ENCODE peak calls at places on chromosome 5, in four cellular contexts. One of them, this sample, is unnamed.
A peak's percentile ranks its signal among the peaks of the same experiment; 100 is the strongest.

GRCh38 chr5:58149345-58149744 is 310.5 kb downstream of the PLK2 start:
- DNase-seq in adipocyte: peak; percentile 15
- DNase-seq in CD8-positive, alpha-beta T cell: no peak
- DNase-seq in right lobe of liver: no peak
- DNase-seq in this sample: peak; percentile 81

GRCh38 chr5:15929616-15930303 is 249.8 kb downstream of the MARCHF11 start:
- DNase-seq in adipocyte: peak; percentile 66
- DNase-seq in right lobe of liver: no peak
- DNase-seq in CD8-positive, alpha-beta T cell: no peak
- DNase-seq in this sample: no peak

GRCh38 chr5:109825450-109825849 is 135.7 kb downstream of the MAN2A1 start:
- DNase-seq in CD8-positive, alpha-beta T cell: no peak
- DNase-seq in adipocyte: peak; percentile 24
- DNase-seq in right lobe of liver: no peak
- DNase-seq in this sample: no peak

GRCh38 chr5:120507826-120508463 is 43.8 kb downstream of the PRR16 start:
- DNase-seq in right lobe of liver: no peak
- DNase-seq in adipocyte: peak; percentile 69
- DNase-seq in CD8-positive, alpha-beta T cell: no peak
- DNase-seq in this sample: no peak

GRCh38 chr5:134817006-134817405 is 28.8 kb upstream of the C5orf24 start:
- DNase-seq in CD8-positive, alpha-beta T cell: no peak
- DNase-seq in right lobe of liver: no peak
- DNase-seq in adipocyte: no peak
- DNase-seq in this sample: no peak

GRCh38 chr5:912356-913091 is 19.8 kb downstream of the TRIP13 start:
- DNase-seq in adipocyte: no peak
- DNase-seq in right lobe of liver: no peak
- DNase-seq in CD8-positive, alpha-beta T cell: peak; percentile 81
- DNase-seq in this sample: peak; percentile 99

GRCh38 chr5:147935032-147935431 is 28.7 kb upstream of the C5orf46 start:
- DNase-seq in right lobe of liver: no peak
- DNase-seq in CD8-positive, alpha-beta T cell: no peak
- DNase-seq in adipocyte: peak; percentile 83
- DNase-seq in this sample: peak; percentile 69

GRCh38 chr5:32388429-32389111 is 56.0 kb downstream of the ZFR start:
- DNase-seq in CD8-positive, alpha-beta T cell: no peak
- DNase-seq in right lobe of liver: no peak
- DNase-seq in adipocyte: peak; percentile 43
- DNase-seq in this sample: peak; percentile 8

GRCh38 chr5:60102961-60103683 is 209.6 kb upstream of the PDE4D start:
- DNase-seq in CD8-positive, alpha-beta T cell: no peak
- DNase-seq in right lobe of liver: no peak
- DNase-seq in adipocyte: peak; percentile 77
- DNase-seq in this sample: peak; percentile 26

GRCh38 chr5:57735754-57736153 is 253.1 kb upstream of the ACTBL2 start:
- DNase-seq in CD8-positive, alpha-beta T cell: no peak
- DNase-seq in adipocyte: peak; percentile 84
- DNase-seq in right lobe of liver: no peak
- DNase-seq in this sample: peak; percentile 89

GRCh38 chr5:176577312-176578176 is 28.4 kb downstream of the CDHR2 start:
- DNase-seq in CD8-positive, alpha-beta T cell: no peak
- DNase-seq in right lobe of liver: no peak
- DNase-seq in adipocyte: no peak
- DNase-seq in this sample: no peak

GRCh38 chr5:909994-910768 is 17.5 kb downstream of the TRIP13 start:
- DNase-seq in right lobe of liver: no peak
- DNase-seq in adipocyte: no peak
- DNase-seq in CD8-positive, alpha-beta T cell: no peak
- DNase-seq in this sample: no peak

GRCh38 chr5:3161672-3162071 is 410.2 kb upstream of the IRX2 start:
- DNase-seq in right lobe of liver: no peak
- DNase-seq in adipocyte: no peak
- DNase-seq in CD8-positive, alpha-beta T cell: no peak
- DNase-seq in this sample: no peak

GRCh38 chr5:173324115-173325001 is 3.9 kb downstream of the STC2 start:
- DNase-seq in adipocyte: peak; percentile 87
- DNase-seq in CD8-positive, alpha-beta T cell: no peak
- DNase-seq in right lobe of liver: peak; percentile 59
- DNase-seq in this sample: no peak

GRCh38 chr5:173326501-173326960 is 1.7 kb downstream of the STC2 start:
- DNase-seq in right lobe of liver: no peak
- DNase-seq in CD8-positive, alpha-beta T cell: no peak
- DNase-seq in adipocyte: peak; percentile 92
- DNase-seq in this sample: no peak

GRCh38 chr5:173323121-173323798 is 5.0 kb downstream of the STC2 start:
- DNase-seq in adipocyte: no peak
- DNase-seq in right lobe of liver: no peak
- DNase-seq in CD8-positive, alpha-beta T cell: no peak
- DNase-seq in this sample: no peak

GRCh38 chr5:173323799-173324114 is 4.5 kb downstream of the STC2 start:
- DNase-seq in adipocyte: no peak
- DNase-seq in CD8-positive, alpha-beta T cell: no peak
- DNase-seq in right lobe of liver: no peak
- DNase-seq in this sample: no peak

GRCh38 chr5:173325091-173325698 is 3.0 kb downstream of the STC2 start:
- DNase-seq in adipocyte: no peak
- DNase-seq in CD8-positive, alpha-beta T cell: no peak
- DNase-seq in right lobe of liver: no peak
- DNase-seq in this sample: no peak
- H3K4me1 ChIP-seq in adipocyte: peaks cover 65% of the 10 kb centered on the region
- H3K4me1 ChIP-seq in CD8-positive, alpha-beta T cell: no peaks in the 10 kb centered on the region
- H3K4me1 ChIP-seq in right lobe of liver: peaks cover 6% of the 10 kb centered on the region
- H3K4me1 ChIP-seq in this sample: peaks cover 32% of the 10 kb centered on the region

GRCh38 chr5:80243567-80243966 is 12.3 kb downstream of the SERINC5 start:
- DNase-seq in right lobe of liver: no peak
- DNase-seq in adipocyte: no peak
- DNase-seq in CD8-positive, alpha-beta T cell: no peak
- DNase-seq in this sample: no peak
- H3K4me1 ChIP-seq in right lobe of liver: no peaks in the 10 kb centered on the region
- H3K4me1 ChIP-seq in adipocyte: peaks cover 36% of the 10 kb centered on the region
- H3K4me1 ChIP-seq in CD8-positive, alpha-beta T cell: peaks cover 64% of the 10 kb centered on the region
- H3K4me1 ChIP-seq in this sample: peaks cover 30% of the 10 kb centered on the region

GRCh38 chr5:126523818-126524522 is 71.0 kb downstream of the ALDH7A1 start:
- DNase-seq in right lobe of liver: no peak
- DNase-seq in CD8-positive, alpha-beta T cell: no peak
- DNase-seq in adipocyte: peak; percentile 43
- DNase-seq in this sample: no peak
- H3K4me1 ChIP-seq in right lobe of liver: no peaks in the 10 kb centered on the region
- H3K4me1 ChIP-seq in CD8-positive, alpha-beta T cell: no peaks in the 10 kb centered on the region
- H3K4me1 ChIP-seq in adipocyte: peaks cover 45% of the 10 kb centered on the region
- H3K4me1 ChIP-seq in this sample: peaks cover 21% of the 10 kb centered on the region

DNA sequence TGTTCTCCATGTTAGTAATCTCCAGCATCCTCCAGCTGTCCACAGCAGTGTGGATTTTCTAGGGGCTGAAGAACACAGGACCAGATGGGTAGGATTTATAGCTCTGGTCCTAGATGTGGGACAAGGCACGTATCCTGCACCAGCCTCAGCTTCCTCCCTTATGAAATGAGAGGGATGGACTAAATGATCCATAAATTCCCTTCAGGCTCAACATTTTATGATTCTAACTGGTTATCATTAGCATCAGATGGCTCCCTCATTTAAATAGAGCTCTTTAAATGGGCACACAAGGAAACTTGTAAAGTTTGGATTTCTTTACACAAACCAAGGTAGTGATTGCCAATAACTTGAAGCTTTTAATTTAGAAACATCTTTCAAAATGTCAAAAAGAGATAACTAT is 97.7 kb downstream of the ESM1 start:
- DNase-seq in CD8-positive, alpha-beta T cell: no peak
- DNase-seq in right lobe of liver: no peak
- DNase-seq in adipocyte: no peak
- DNase-seq in this sample: no peak
- H3K4me1 ChIP-seq in CD8-positive, alpha-beta T cell: no peaks in the 10 kb centered on the region
- H3K4me1 ChIP-seq in right lobe of liver: no peaks in the 10 kb centered on the region
- H3K4me1 ChIP-seq in adipocyte: peaks cover 12% of the 10 kb centered on the region
- H3K4me1 ChIP-seq in this sample: peaks cover 19% of the 10 kb centered on the region

GRCh38 chr5:35855221-35855620 is 1.5 kb upstream of the IL7R start:
- DNase-seq in CD8-positive, alpha-beta T cell: no peak
- DNase-seq in adipocyte: no peak
- DNase-seq in right lobe of liver: no peak
- DNase-seq in this sample: no peak
- H3K4me1 ChIP-seq in CD8-positive, alpha-beta T cell: peaks cover 57% of the 10 kb centered on the region
- H3K4me1 ChIP-seq in adipocyte: peaks cover 47% of the 10 kb centered on the region
- H3K4me1 ChIP-seq in right lobe of liver: no peaks in the 10 kb centered on the region
- H3K4me1 ChIP-seq in this sample: peaks cover 44% of the 10 kb centered on the region

GRCh38 chr5:154474957-154475334 is 3.1 kb downstream of the HAND1 start:
- DNase-seq in right lobe of liver: no peak
- DNase-seq in adipocyte: no peak
- DNase-seq in CD8-positive, alpha-beta T cell: no peak
- DNase-seq in this sample: no peak

GRCh38 chr5:154478224-154478565 is at the start of gene HAND1:
- DNase-seq in adipocyte: no peak
- DNase-seq in CD8-positive, alpha-beta T cell: no peak
- DNase-seq in right lobe of liver: no peak
- DNase-seq in this sample: no peak

GRCh38 chr5:154475613-154476342 is 2.2 kb downstream of the HAND1 start:
- DNase-seq in CD8-positive, alpha-beta T cell: no peak
- DNase-seq in right lobe of liver: no peak
- DNase-seq in adipocyte: no peak
- DNase-seq in this sample: no peak

GRCh38 chr5:154477382-154478223 is 424 bp downstream of the HAND1 start:
- DNase-seq in right lobe of liver: no peak
- DNase-seq in CD8-positive, alpha-beta T cell: no peak
- DNase-seq in adipocyte: peak; percentile 27
- DNase-seq in this sample: no peak

GRCh38 chr5:154476343-154477213 is 1.4 kb downstream of the HAND1 start:
- DNase-seq in right lobe of liver: no peak
- DNase-seq in adipocyte: no peak
- DNase-seq in CD8-positive, alpha-beta T cell: no peak
- DNase-seq in this sample: no peak
- H3K4me1 ChIP-seq in right lobe of liver: no peaks in the 10 kb centered on the region
- H3K4me1 ChIP-seq in adipocyte: no peaks in the 10 kb centered on the region
- H3K4me1 ChIP-seq in CD8-positive, alpha-beta T cell: peaks cover 63% of the 10 kb centered on the region
- H3K4me1 ChIP-seq in this sample: peaks cover 10% of the 10 kb centered on the region

DNA sequence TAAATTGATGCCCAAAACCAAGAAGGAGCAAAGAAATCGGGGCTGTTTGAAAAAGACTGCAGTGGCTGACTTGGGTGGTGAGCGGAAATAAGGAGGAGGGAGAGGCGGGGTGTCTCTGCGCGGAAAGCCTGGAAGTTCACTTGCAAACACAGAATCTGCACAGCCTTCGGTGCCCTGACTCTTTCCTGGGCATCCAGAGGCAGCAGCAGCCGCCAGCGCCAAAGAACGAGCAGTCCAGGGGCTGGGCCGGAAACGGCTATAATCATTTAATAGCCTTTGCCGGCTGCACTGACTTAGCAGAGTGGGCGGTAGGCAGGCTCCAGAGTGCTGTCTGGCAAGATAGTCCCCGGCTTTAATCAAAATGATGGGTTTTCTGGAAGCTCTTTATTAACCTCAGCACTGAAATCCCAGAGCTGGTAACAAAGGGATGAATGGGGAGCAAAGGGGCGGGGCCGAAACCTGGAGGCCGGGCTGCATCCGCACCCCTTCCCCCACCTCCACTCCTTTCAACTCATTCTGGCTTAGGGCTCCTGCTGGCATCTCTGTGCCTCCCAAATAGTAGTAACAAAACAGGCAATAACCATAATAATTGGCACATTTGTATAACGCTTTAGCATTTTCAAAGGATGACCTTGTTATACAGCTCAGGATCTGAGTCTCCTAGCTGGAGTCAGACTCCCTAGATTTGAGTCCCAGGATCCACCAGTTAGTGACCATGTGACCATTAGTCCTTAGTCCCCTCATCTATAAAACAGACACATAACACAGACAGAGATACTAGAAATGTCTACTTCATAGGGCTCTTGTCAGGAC is 35.8 kb downstream of the PCDHAC2 start:
- DNase-seq in CD8-positive, alpha-beta T cell: no peak
- DNase-seq in adipocyte: peak; percentile 1
- DNase-seq in right lobe of liver: no peak
- DNase-seq in this sample: peak; percentile 52
- H3K4me1 ChIP-seq in CD8-positive, alpha-beta T cell: peaks cover 5% of the 10 kb centered on the region
- H3K4me1 ChIP-seq in adipocyte: no peaks in the 10 kb centered on the region
- H3K4me1 ChIP-seq in right lobe of liver: no peaks in the 10 kb centered on the region
- H3K4me1 ChIP-seq in this sample: peaks cover 38% of the 10 kb centered on the region

DNA sequence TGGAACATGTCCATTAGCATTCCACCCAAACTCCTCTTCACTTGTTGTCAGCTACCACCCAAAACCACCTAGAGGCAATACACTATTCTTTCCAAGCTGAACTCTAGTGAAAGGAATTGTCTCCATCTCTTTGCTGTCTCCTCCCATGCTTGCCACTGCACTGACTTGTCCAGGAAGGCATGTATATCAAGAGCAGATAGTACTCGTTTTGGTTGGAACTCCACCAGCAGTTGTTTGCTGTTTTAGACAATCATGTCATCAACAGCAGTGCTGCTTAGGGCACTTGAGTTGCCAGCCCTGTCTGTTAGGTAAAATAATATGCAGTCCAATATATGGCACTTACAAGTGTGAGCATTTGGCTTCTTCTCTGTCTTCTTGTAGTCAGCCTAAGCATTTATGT is 80.0 kb upstream of the SAP30L start:
- DNase-seq in right lobe of liver: no peak
- DNase-seq in CD8-positive, alpha-beta T cell: no peak
- DNase-seq in adipocyte: no peak
- DNase-seq in this sample: peak; percentile 63
- H3K4me1 ChIP-seq in right lobe of liver: no peaks in the 10 kb centered on the region
- H3K4me1 ChIP-seq in CD8-positive, alpha-beta T cell: no peaks in the 10 kb centered on the region
- H3K4me1 ChIP-seq in adipocyte: peaks cover 47% of the 10 kb centered on the region
- H3K4me1 ChIP-seq in this sample: peaks cover 63% of the 10 kb centered on the region

GRCh38 chr5:157541452-157542118 is 34.0 kb downstream of the ADAM19 start:
- DNase-seq in adipocyte: no peak
- DNase-seq in right lobe of liver: no peak
- DNase-seq in CD8-positive, alpha-beta T cell: no peak
- DNase-seq in this sample: no peak

GRCh38 chr5:157538311-157538710 is 37.3 kb downstream of the ADAM19 start:
- DNase-seq in CD8-positive, alpha-beta T cell: no peak
- DNase-seq in adipocyte: no peak
- DNase-seq in right lobe of liver: no peak
- DNase-seq in this sample: no peak

GRCh38 chr5:157540707-157541451 is 34.7 kb downstream of the ADAM19 start:
- DNase-seq in CD8-positive, alpha-beta T cell: no peak
- DNase-seq in adipocyte: peak; percentile 68
- DNase-seq in right lobe of liver: no peak
- DNase-seq in this sample: peak; percentile 53

GRCh38 chr5:157539623-157540022 is 36.0 kb downstream of the ADAM19 start:
- DNase-seq in right lobe of liver: no peak
- DNase-seq in adipocyte: no peak
- DNase-seq in CD8-positive, alpha-beta T cell: no peak
- DNase-seq in this sample: no peak

DNA sequence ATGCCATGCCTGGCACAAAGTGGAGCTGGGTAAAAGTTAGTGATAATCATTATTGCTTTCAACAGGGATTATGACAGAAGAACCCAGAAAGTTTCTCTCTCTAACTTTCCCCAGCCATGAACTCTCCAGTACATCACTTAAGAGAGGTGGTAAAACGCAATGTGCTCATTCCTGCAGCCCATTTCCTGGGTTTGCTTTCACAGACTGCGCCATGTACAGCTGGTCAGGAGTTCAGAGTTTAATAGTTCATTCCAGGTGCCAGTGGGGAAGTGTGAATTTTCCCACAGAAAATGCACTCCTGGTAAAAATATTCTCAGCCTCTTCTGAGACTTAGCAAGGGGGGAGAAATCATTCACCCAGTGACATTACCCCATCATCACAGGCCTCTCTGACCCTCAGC is 35.5 kb downstream of the ADAM19 start:
- DNase-seq in right lobe of liver: no peak
- DNase-seq in CD8-positive, alpha-beta T cell: no peak
- DNase-seq in adipocyte: no peak
- DNase-seq in this sample: no peak
- H3K4me1 ChIP-seq in right lobe of liver: no peaks in the 10 kb centered on the region
- H3K4me1 ChIP-seq in CD8-positive, alpha-beta T cell: no peaks in the 10 kb centered on the region
- H3K4me1 ChIP-seq in adipocyte: peaks cover 36% of the 10 kb centered on the region
- H3K4me1 ChIP-seq in this sample: peaks cover 14% of the 10 kb centered on the region

This sample was measured in mammary epithelial cell.